ENCODE peak calls at places on chromosome 3, in four cellular contexts. M is cardiac muscle cell; O is activated CD8-positive, alpha-beta memory T cell treated with anti-CD3 and anti-CD28 coated beads for 48 hours; R is type B pancreatic cell. S is an unnamed sample.

GRCh38 chr3:123025642-123026521 is 1.7 kb downstream of the SEMA5B start:
- DNase-seq in M (peak), O (no peak), R (no peak), S (no peak)

GRCh38 chr3:15276028-15276717 is 56.2 kb downstream of the SH3BP5 start:
- DNase-seq in M (no peak), O (no peak), R (no peak), S (no peak)

GRCh38 chr3:129627350-129628168 is 21.1 kb upstream of the PLXND1 start:
- DNase-seq in M (peak), O (no peak), R (no peak), S (peak)

GRCh38 chr3:10242182-10243065 is 5.8 kb upstream of the TATDN2 start:
- DNase-seq in M (peak), O (no peak), R (no peak), S (no peak)

GRCh38 chr3:183038764-183039163 is 58.4 kb upstream of the DCUN1D1 start:
- DNase-seq in M (no peak), O (no peak), R (no peak), S (no peak)

GRCh38 chr3:113404637-113405036 is 36.7 kb downstream of the CFAP44 start:
- DNase-seq in M (no peak), O (no peak), R (no peak), S (no peak)

GRCh38 chr3:172140499-172141391 is 101.4 kb downstream of the FNDC3B start:
- DNase-seq in M (peak), O (no peak), R (no peak), S (no peak)

GRCh38 chr3:16304065-16305010 is 39.3 kb downstream of the OXNAD1 start:
- DNase-seq in M (no peak), O (no peak), R (no peak), S (no peak)

GRCh38 chr3:185824467-185825378 is at the start of gene IGF2BP2:
- DNase-seq in M (peak), O (peak), R (peak), S (peak)

GRCh38 chr3:73622135-73622534 is 2.6 kb downstream of the PDZRN3 start:
- DNase-seq in M (peak), O (no peak), R (no peak), S (peak)

GRCh38 chr3:10703875-10704274 is 112.2 kb upstream of the SLC6A11 start:
- DNase-seq in M (peak), O (no peak), R (no peak), S (peak)

GRCh38 chr3:52798978-52799476 is 4.4 kb downstream of the ITIH3 start:
- DNase-seq in M (peak), O (no peak), R (no peak), S (peak)

GRCh38 chr3:48408823-48409281 is 21.0 kb downstream of the PLXNB1 start:
- DNase-seq in M (no peak), O (no peak), R (peak), S (no peak)